ENCODE peak calls at places on chromosomes 6 and 20, in four cellular contexts. O is mammary epithelial cell, X is ovary, A is tibial artery. G is an unnamed sample. For H3K4me1, the result is how much of the 10 kb centered on the place peaks cover.

GRCh38 chr6:25296217-25296905 is 17.2 kb downstream of the CARMIL1 start:
- DNase-seq in O (no peak), X (no peak), A (no peak), G (no peak)

GRCh38 chr6:134029495-134030455 is 22.6 kb downstream of the SLC2A12 start:
- DNase-seq in O (peak), X (no peak), A (no peak), G (no peak)

GRCh38 chr20:49285233-49285668 is 7.4 kb upstream of the ZNFX1 start:
- DNase-seq in O (no peak), X (no peak), A (no peak), G (no peak)

GRCh38 chr6:149513915-149514314 is 29.1 kb upstream of the ZC3H12D start:
- DNase-seq in O (no peak), X (no peak), A (no peak), G (no peak)

GRCh38 chr20:2507875-2508630 is 662 bp downstream of the ZNF343 start:
- DNase-seq in O (peak), X (peak), A (no peak), G (no peak)

GRCh38 chr6:155157101-155157500 is 106.7 kb upstream of the CLDN20 start:
- DNase-seq in O (no peak), X (no peak), A (no peak), G (no peak)

GRCh38 chr6:158923801-158924498 is 76.1 kb downstream of the RSPH3 start:
- DNase-seq in O (no peak), X (no peak), A (no peak), G (no peak)

GRCh38 chr6:20877008-20877937 is 343.0 kb downstream of the CDKAL1 start:
- DNase-seq in O (peak), X (peak), A (peak), G (peak)

GRCh38 chr6:149046164-149046821 is 271.2 kb upstream of the TAB2 start:
- DNase-seq in O (no peak), X (no peak), A (no peak), G (no peak)

GRCh38 chr6:105595829-105596228 is 192.9 kb upstream of the PREP start:
- DNase-seq in O (no peak), X (no peak), A (no peak), G (no peak)

GRCh38 chr6:18168264-18168663 is 13.0 kb downstream of the KDM1B start:
- DNase-seq in O (no peak), X (no peak), A (no peak), G (no peak)

GRCh38 chr6:24234043-24234442 is 108.0 kb downstream of the NRSN1 start:
- DNase-seq in O (no peak), X (no peak), A (no peak), G (no peak)

GRCh38 chr6:158460602-158461092 is 99.2 kb upstream of the TMEM181 start:
- DNase-seq in O (peak), X (no peak), A (no peak), G (no peak)

GRCh38 chr20:55252525-55252924 is 752.8 kb downstream of the CBLN4 start:
- DNase-seq in O (no peak), X (no peak), A (no peak), G (no peak)

GRCh38 chr6:150142304-150142656 is 564 bp upstream of the PPP1R14C start:
- DNase-seq in O (peak), X (no peak), A (no peak), G (no peak)

GRCh38 chr20:34018166-34018565 is 24.5 kb downstream of the RALY start:
- DNase-seq in O (no peak), X (no peak), A (no peak), G (no peak)

GRCh38 chr20:34014878-34015277 is 21.2 kb downstream of the RALY start:
- DNase-seq in O (no peak), X (no peak), A (no peak), G (no peak)

GRCh38 chr20:34016736-34017135 is 23.0 kb downstream of the RALY start:
- DNase-seq in O (no peak), X (no peak), A (no peak), G (no peak)

GRCh38 chr20:34015401-34016335 is 22.0 kb downstream of the RALY start:
- DNase-seq in O (no peak), X (no peak), A (no peak), G (no peak)

DNA sequence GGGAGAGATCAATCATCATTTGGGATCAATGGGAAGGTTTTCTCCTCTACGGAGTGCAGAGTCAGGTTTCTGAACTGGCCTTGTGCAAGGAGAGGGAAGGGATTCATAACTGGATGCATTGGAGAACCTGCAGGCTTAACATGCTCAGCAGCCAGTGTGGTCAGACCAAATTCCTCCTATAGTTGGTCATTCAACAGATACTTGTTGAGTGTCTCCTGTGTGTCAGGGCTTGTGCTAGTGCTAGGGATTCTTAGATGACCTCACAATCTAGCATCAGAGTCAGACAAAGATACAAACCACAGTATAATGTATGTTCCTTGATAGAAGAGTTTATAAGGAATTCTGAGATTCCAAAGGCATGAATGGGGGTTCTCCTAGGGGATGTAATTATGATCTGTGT is 23.9 kb downstream of the RALY start:
- DNase-seq in O (peak), X (no peak), A (no peak), G (no peak)
- H3K4me1 ChIP-seq in O (half or more), X (under half), A (half or more), G (under half)

DNA sequence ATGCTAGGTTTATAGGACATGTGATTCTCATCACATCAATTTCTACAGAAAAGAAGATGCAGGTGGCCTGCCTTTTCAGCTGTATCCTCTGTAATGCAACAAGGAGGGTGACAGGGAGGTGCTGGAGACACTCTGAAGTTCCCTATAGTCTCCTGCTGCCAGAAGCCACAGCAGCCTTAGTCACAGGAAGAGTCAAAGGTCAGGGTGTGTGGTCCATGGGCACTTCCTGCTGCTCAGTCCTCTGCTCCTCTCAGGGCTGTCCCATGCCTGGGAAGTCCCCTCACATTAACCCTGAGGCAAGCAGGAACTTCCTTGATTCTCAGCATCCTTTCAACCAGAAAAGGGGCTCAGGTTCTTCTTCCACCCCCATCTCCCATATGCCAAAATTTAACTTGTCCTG is 144.8 kb upstream of the FOXA2 start:
- DNase-seq in O (peak), X (no peak), A (no peak), G (no peak)
- H3K4me1 ChIP-seq in O (under half), X (under half), A (under half), G (under half)

GRCh38 chr6:97275809-97276208 is 7.2 kb downstream of the MMS22L start:
- DNase-seq in O (no peak), X (no peak), A (no peak), G (no peak)

GRCh38 chr6:97282726-97283617 is at the start of gene MMS22L:
- DNase-seq in O (peak), X (peak), A (peak), G (peak)

GRCh38 chr6:97282238-97282725 is 734 bp downstream of the MMS22L start:
- DNase-seq in O (no peak), X (no peak), A (no peak), G (no peak)

DNA sequence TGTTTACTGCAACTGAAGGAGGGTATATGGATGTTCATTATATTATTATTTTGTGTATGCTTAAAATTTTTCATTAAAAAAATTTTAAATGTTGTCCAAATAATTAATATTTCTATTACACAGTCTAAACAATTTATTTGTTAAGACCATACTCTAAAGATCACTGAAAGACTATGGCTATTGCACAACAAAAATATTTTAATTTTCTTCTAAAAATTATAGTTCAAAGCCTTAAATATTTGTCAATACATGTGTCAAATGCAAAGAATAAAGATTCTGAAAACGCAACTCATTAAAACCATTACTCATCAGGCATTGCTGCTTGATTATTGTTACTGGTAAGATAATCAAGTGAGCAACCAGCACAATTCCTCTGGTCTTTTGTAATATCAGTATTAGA is 2.2 kb downstream of the MMS22L start:
- DNase-seq in O (no peak), X (no peak), A (no peak), G (no peak)
- H3K4me1 ChIP-seq in O (under half), X (under half), A (under half), G (under half)

GRCh38 chr6:16343593-16343992 is 105.2 kb downstream of the GMPR start:
- DNase-seq in O (no peak), X (no peak), A (no peak), G (no peak)
- H3K4me1 ChIP-seq in O (under half), X (under half), A (under half), G (under half)

DNA sequence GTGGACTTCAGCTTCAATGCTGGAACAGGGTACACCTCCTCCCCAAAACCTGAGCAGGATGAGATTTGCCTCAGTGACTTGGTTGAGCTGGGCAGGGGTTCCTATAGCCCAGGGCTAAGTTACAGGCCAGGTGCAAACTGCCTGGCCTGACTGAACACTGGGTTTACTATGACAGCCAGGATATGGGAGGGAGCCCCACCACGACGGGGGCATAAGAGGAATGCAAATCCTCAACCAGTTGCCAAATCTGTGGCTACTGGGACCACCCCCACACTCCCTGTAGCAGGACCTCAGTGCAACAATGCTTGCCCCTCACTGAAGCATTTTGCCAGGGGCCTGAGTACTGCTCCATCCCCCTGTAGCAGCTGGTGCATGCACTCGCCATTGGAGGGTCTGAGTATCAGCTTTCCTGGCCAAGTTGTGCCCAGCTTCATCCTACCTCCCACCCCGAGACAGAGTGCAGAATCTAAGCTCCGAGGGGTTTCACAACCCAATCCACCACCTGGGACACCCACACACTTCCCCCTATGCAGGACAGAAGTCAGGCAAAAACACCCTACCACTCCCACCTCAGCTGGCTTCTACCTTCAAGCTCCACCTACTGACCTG is 27.6 kb downstream of the TREML4 start:
- DNase-seq in O (no peak), X (no peak), A (no peak), G (no peak)
- H3K4me1 ChIP-seq in O (under half), X (under half), A (under half), G (under half)